ENCODE peak calls at places on chromosomes 13 and 19, in four cellular contexts. L, T, C and G are unnamed samples.

GRCh38 chr13:26465514-26465913 is 92.0 kb upstream of the WASF3 start:
- DNase-seq in T (no peak), C (no peak), L (no peak), G (no peak)

GRCh38 chr13:107284168-107284567 is 716.2 kb upstream of the ARGLU1 start:
- DNase-seq in T (no peak), C (peak), L (no peak), G (peak)

GRCh38 chr19:4909172-4909896 is at the start of gene UHRF1:
- DNase-seq in L (no peak), T (no peak), C (no peak), G (peak)

GRCh38 chr19:12365372-12366162 is at the start of gene ZNF442:
- DNase-seq in T (peak), L (peak), C (peak), G (peak)

GRCh38 chr19:53057904-53058579 is 13.5 kb downstream of the ERVV-2 start:
- DNase-seq in T (peak), C (no peak), L (no peak), G (peak)

GRCh38 chr13:40657307-40657706 is 9.1 kb downstream of the FOXO1 start:
- DNase-seq in T (no peak), C (no peak), L (peak), G (no peak)

GRCh38 chr13:45807520-45808099 is 43.9 kb downstream of the SIAH3 start:
- DNase-seq in T (no peak), L (no peak), C (peak), G (peak)

GRCh38 chr13:48121733-48122132 is 26.8 kb upstream of the MED4 start:
- DNase-seq in L (no peak), T (no peak), C (no peak), G (peak)

GRCh38 chr19:20359933-20360720 is 193.1 kb downstream of the ZNF486 start:
- DNase-seq in C (no peak), L (no peak), T (no peak), G (no peak)

GRCh38 chr13:36815069-36815468 is 4.0 kb upstream of the RFXAP start:
- DNase-seq in C (no peak), L (no peak), T (no peak), G (no peak)

GRCh38 chr19:7225741-7226140 is 68.5 kb downstream of the INSR start:
- DNase-seq in C (no peak), T (peak), L (no peak), G (no peak)

GRCh38 chr13:47109028-47109427 is 212.2 kb upstream of the HTR2A start:
- DNase-seq in C (peak), L (no peak), T (no peak), G (no peak)

GRCh38 chr13:19818223-19818842 is 35.6 kb upstream of the PSPC1 start:
- DNase-seq in L (no peak), C (peak), T (no peak), G (no peak)

GRCh38 chr13:87674143-87674772 is 3.1 kb downstream of the SLITRK5 start:
- DNase-seq in T (peak), L (no peak), C (no peak), G (no peak)

GRCh38 chr13:40251343-40252032 is 415.0 kb downstream of the FOXO1 start:
- DNase-seq in L (no peak), T (no peak), C (peak), G (peak)

GRCh38 chr13:42420304-42420703 is 148.4 kb downstream of the AKAP11 start:
- DNase-seq in T (no peak), C (no peak), L (no peak), G (no peak)

GRCh38 chr13:26656919-26657318 is 99.4 kb downstream of the WASF3 start:
- DNase-seq in T (no peak), C (peak), L (no peak), G (peak)

GRCh38 chr19:10553087-10553667 is 9.5 kb downstream of the ATG4D start:
- DNase-seq in L (no peak), C (no peak), T (no peak), G (no peak)

GRCh38 chr19:35037716-35038622 is 3.6 kb upstream of the HPN start:
- DNase-seq in C (no peak), T (no peak), L (peak), G (no peak)

GRCh38 chr19:36113895-36114762 is 546 bp downstream of the POLR2I start:
- DNase-seq in T (peak), L (no peak), C (peak), G (peak)

GRCh38 chr13:33158271-33158670 is 127.3 kb downstream of the STARD13 start:
- DNase-seq in L (no peak), C (no peak), T (no peak), G (no peak)

GRCh38 chr13:47215741-47216140 is 318.9 kb upstream of the HTR2A start:
- DNase-seq in T (no peak), C (peak), L (no peak), G (peak)

GRCh38 chr19:18150776-18151624 is 2.0 kb upstream of the PIK3R2 start:
- DNase-seq in L (no peak), C (peak), T (no peak), G (no peak)
- H3K4me3 ChIP-seq in L (no peak), C (no peak), T (no peak), G (no peak)

GRCh38 chr19:47020132-47020805 is 632 bp downstream of the NPAS1 start:
- DNase-seq in L (no peak), C (no peak), T (no peak), G (no peak)

GRCh38 chr19:47021536-47022139 is 2.0 kb downstream of the NPAS1 start:
- DNase-seq in T (no peak), C (no peak), L (no peak), G (peak)

GRCh38 chr19:47019431-47020041 is at the start of gene NPAS1:
- DNase-seq in L (no peak), T (no peak), C (no peak), G (no peak)

GRCh38 chr19:47022140-47022536 is 2.5 kb downstream of the NPAS1 start:
- DNase-seq in L (no peak), C (no peak), T (no peak), G (no peak)

GRCh38 chr19:47020992-47021496 is 1.4 kb downstream of the NPAS1 start:
- DNase-seq in C (no peak), L (no peak), T (no peak), G (no peak)
- H3K4me3 ChIP-seq in C (peak), L (peak), T (no peak), G (peak)

GRCh38 chr13:93225610-93226009 is 997 bp upstream of the GPC6 start:
- DNase-seq in C (peak), L (no peak), T (no peak), G (no peak)
- H3K4me3 ChIP-seq in C (no peak), L (no peak), T (no peak), G (no peak)

GRCh38 chr13:98542568-98543379 is 34.1 kb downstream of the STK24 start:
- DNase-seq in T (no peak), L (no peak), C (no peak), G (peak)
- H3K4me3 ChIP-seq in T (no peak), L (peak), C (no peak), G (peak)

GRCh38 chr19:19110410-19111137 is 27.7 kb downstream of the TMEM161A start:
- DNase-seq in L (no peak), C (no peak), T (peak), G (no peak)
- H3K4me3 ChIP-seq in L (no peak), C (no peak), T (no peak), G (no peak)

GRCh38 chr13:28248080-28248479 is 109.7 kb downstream of the PAN3 start:
- DNase-seq in C (no peak), L (no peak), T (no peak), G (no peak)

GRCh38 chr13:28250542-28250941 is 112.2 kb downstream of the PAN3 start:
- DNase-seq in C (no peak), L (no peak), T (no peak), G (no peak)

GRCh38 chr13:28246891-28247290 is 108.5 kb downstream of the PAN3 start:
- DNase-seq in L (no peak), C (peak), T (no peak), G (no peak)

GRCh38 chr13:28251462-28251861 is 113.1 kb downstream of the PAN3 start:
- DNase-seq in C (no peak), T (no peak), L (no peak), G (peak)

GRCh38 chr13:28245465-28245864 is 107.1 kb downstream of the PAN3 start:
- DNase-seq in C (no peak), T (no peak), L (no peak), G (no peak)
- H3K4me3 ChIP-seq in C (no peak), T (no peak), L (no peak), G (no peak)

DNA sequence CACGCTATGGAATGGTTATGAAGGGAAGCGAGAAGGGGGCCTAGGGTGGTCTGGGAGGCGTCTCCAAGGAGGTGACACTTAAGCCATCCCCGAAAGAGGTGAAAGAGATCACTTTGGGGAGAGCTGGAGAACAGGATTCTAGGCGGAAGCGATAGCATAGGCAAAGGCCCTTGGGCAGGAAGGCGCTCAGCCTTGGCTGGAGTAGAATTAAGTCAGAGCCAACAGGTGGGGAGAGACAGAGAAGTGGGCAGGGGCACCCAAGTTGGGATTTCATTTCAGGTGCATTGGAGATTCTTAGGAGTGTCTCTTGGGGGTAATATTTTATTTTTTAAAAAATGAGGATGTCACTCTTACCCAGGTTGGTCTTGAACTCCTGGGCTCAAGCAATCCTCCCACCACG is 9.6 kb downstream of the SNRPD2 start:
- DNase-seq in L (no peak), C (no peak), T (no peak), G (no peak)
- H3K4me3 ChIP-seq in L (peak), C (no peak), T (no peak), G (no peak)

GRCh38 chr19:1101337-1101698 is 2.5 kb upstream of the GPX4 start:
- DNase-seq in C (no peak), T (peak), L (no peak), G (peak)
- H3K4me3 ChIP-seq in C (no peak), T (no peak), L (peak), G (peak)